ENCODE peak calls at places on chromosomes 4 and X, in eight cellular contexts. T is NCI-H1092; O is cerebellar cortex; U is stimulated activated naive CD8-positive, alpha-beta T cell treated with anti-CD3 and anti-CD28 coated beads, Interleukin-15, Interleukin-2, amounts not matched to agents 100 U/mL and 50 U/mL, for 24 hours; C is testis; S is stimulated activated CD4-positive, alpha-beta T cell treated with anti-CD3 and anti-CD28 coated beads, Interleukin-15, amount 100 ng/mL, for 1 hour; W is foreskin fibroblast; Q is GDM1. M is an unnamed sample.

GRCh38 chrX:12372111-12372510 is 233.8 kb downstream of the FRMPD4 start:
- DNase-seq in T (no peak), O (no peak), U (no peak), C (no peak), S (no peak), W (peak; percentile 40), Q (no peak), M (peak; percentile 80)

GRCh38 chrX:103517246-103517645 is 2.0 kb downstream of the RAB40A start:
- DNase-seq in T (no peak), O (no peak), U (no peak), C (no peak), S (no peak), W (peak; percentile 67), Q (no peak), M (peak; percentile 31)

GRCh38 chrX:70621743-70622142 is 177.1 kb downstream of the DLG3 start:
- DNase-seq in T (no peak), O (no peak), U (no peak), C (no peak), S (no peak), W (no peak), Q (no peak), M (no peak)

GRCh38 chr4:153038493-153039311 is 102.6 kb downstream of the FHDC1 start:
- DNase-seq in T (peak; percentile 59), O (no peak), U (no peak), C (no peak), S (no peak), W (no peak), Q (no peak), M (no peak)

GRCh38 chr4:184193556-184194525 is 23.8 kb downstream of the ENPP6 start:
- DNase-seq in T (no peak), O (no peak), U (no peak), C (no peak), S (no peak), W (no peak), Q (no peak), M (no peak)

GRCh38 chr4:94307231-94307840 is 35.3 kb downstream of the HPGDS start:
- DNase-seq in T (no peak), O (no peak), U (no peak), C (no peak), S (no peak), W (no peak), Q (no peak), M (no peak)

GRCh38 chr4:84631573-84631972 is 48.6 kb downstream of the CDS1 start:
- DNase-seq in T (no peak), O (no peak), U (no peak), C (no peak), S (no peak), W (no peak), Q (no peak), M (peak; percentile 23)

GRCh38 chr4:98567611-98568010 is 90.8 kb downstream of the TSPAN5 start:
- DNase-seq in T (no peak), O (no peak), U (no peak), C (no peak), S (no peak), W (no peak), Q (no peak), M (no peak)

GRCh38 chrX:118226060-118226428 is 109.4 kb upstream of the KLHL13 start:
- DNase-seq in T (no peak), O (peak; percentile 8), U (no peak), C (no peak), S (no peak), W (peak; percentile 39), Q (no peak), M (peak; percentile 16)

GRCh38 chr4:102493794-102494193 is 7.4 kb upstream of the NFKB1 start:
- DNase-seq in T (peak; percentile 81), O (no peak), U (no peak), C (no peak), S (no peak), W (no peak), Q (no peak), M (no peak)

GRCh38 chr4:1793940-1794808 is 1.1 kb downstream of the FGFR3 start:
- DNase-seq in T (no peak), O (no peak), U (no peak), C (no peak), S (no peak), W (peak; percentile 45), Q (no peak), M (no peak)

GRCh38 chr4:38242822-38243384 is 282.7 kb downstream of the PTTG2 start:
- DNase-seq in T (no peak), O (no peak), U (no peak), C (no peak), S (no peak), W (no peak), Q (no peak), M (no peak)

GRCh38 chrX:150363561-150364346 is 637 bp downstream of the MAMLD1 start:
- DNase-seq in T (peak; percentile 52), O (peak; percentile 10), U (peak; percentile 14), C (no peak), S (no peak), W (peak; percentile 73), Q (no peak), M (peak; percentile 30)

GRCh38 chrX:14630724-14631123 is 101.4 kb downstream of the GLRA2 start:
- DNase-seq in T (no peak), O (no peak), U (no peak), C (no peak), S (no peak), W (peak; percentile 4), Q (no peak), M (no peak)

GRCh38 chr4:72505314-72505744 is 63.7 kb downstream of the ADAMTS3 start:
- DNase-seq in T (no peak), O (peak; percentile 35), U (no peak), C (peak; percentile 29), S (no peak), W (peak; percentile 63), Q (peak; percentile 27), M (peak; percentile 74)

GRCh38 chr4:57191523-57192034 is 81.4 kb upstream of the IGFBP7 start:
- DNase-seq in T (peak; percentile 42), O (no peak), U (no peak), C (no peak), S (no peak), W (no peak), Q (no peak), M (no peak)

GRCh38 chr4:88623097-88623496 is 30.8 kb downstream of the HERC3 start:
- DNase-seq in T (no peak), O (no peak), U (no peak), C (no peak), S (no peak), W (peak; percentile 96), Q (no peak), M (peak; percentile 76)

GRCh38 chr4:166169111-166169510 is 296.1 kb downstream of the TLL1 start:
- DNase-seq in T (no peak), O (no peak), U (no peak), C (no peak), S (no peak), W (peak; percentile 6), Q (no peak), M (peak; percentile 17)

GRCh38 chrX:47644557-47645091 is 5.7 kb downstream of the ELK1 start:
- DNase-seq in T (no peak), O (peak; percentile 79), U (no peak), C (no peak), S (no peak), W (peak; percentile 44), Q (peak; percentile 10), M (peak; percentile 43)

GRCh38 chr4:14225683-14226207 is 598.2 kb upstream of the BOD1L1 start:
- DNase-seq in T (peak; percentile 93), O (no peak), U (no peak), C (no peak), S (no peak), W (no peak), Q (no peak), M (no peak)

GRCh38 chr4:168836482-168836881 is 173.6 kb downstream of the CBR4 start:
- DNase-seq in T (no peak), O (no peak), U (no peak), C (no peak), S (no peak), W (no peak), Q (no peak), M (no peak)

GRCh38 chrX:101759000-101759399 is 99.3 kb upstream of the ARMCX2 start:
- DNase-seq in T (peak; percentile 2), O (peak; percentile 12), U (peak; percentile 19), C (peak; percentile 52), S (no peak), W (peak; percentile 42), Q (no peak), M (peak; percentile 51)

GRCh38 chr4:27702710-27703431 is 842.2 kb downstream of the STIM2 start:
- DNase-seq in T (no peak), O (no peak), U (no peak), C (no peak), S (no peak), W (no peak), Q (no peak), M (no peak)

GRCh38 chrX:96407043-96407442 is 277.6 kb upstream of the DIAPH2 start:
- DNase-seq in T (no peak), O (no peak), U (no peak), C (peak; percentile 60), S (no peak), W (peak; percentile 74), Q (no peak), M (peak; percentile 62)

GRCh38 chr4:33780952-33781655 is 2463.2 kb downstream of the ARAP2 start:
- DNase-seq in T (no peak), O (no peak), U (no peak), C (no peak), S (no peak), W (peak; percentile 76), Q (no peak), M (peak; percentile 67)

GRCh38 chr4:130955520-130955919 is 1859.6 kb downstream of the C4orf33 start:
- DNase-seq in T (no peak), O (no peak), U (no peak), C (no peak), S (no peak), W (no peak), Q (no peak), M (no peak)

M was measured in fibroblast of the aortic adventitia.